ENCODE peak calls at places on chromosome 1, in eight cellular contexts. D is heart right ventricle, K is AG04450, J is HTR-8/SVneo, S is uterus, Z is anterior cingulate cortex, Y is NCI-H774, C is NCI-H510A treated with DMSO at 0.1 percent for 48 hours. X is an unnamed sample.

GRCh38 chr1:172400073-172400737 is 20.3 kb upstream of the C1orf105 start:
- DNase-seq in D (no peak), S (no peak), J (no peak), K (no peak), Z (no peak), C (no peak), Y (no peak), X (no peak)

GRCh38 chr1:22878626-22879025 is 94.0 kb downstream of the LACTBL1 start:
- DNase-seq in J (no peak), Y (no peak), Z (no peak), S (no peak), K (no peak), D (no peak), C (no peak), X (no peak)

GRCh38 chr1:51564124-51564523 is 45.1 kb upstream of the EPS15 start:
- DNase-seq in J (no peak), C (no peak), K (no peak), Z (no peak), D (no peak), S (no peak), Y (no peak), X (no peak)

GRCh38 chr1:174883361-174883760 is 116.4 kb upstream of the CACYBP start:
- DNase-seq in D (no peak), Y (no peak), J (no peak), K (no peak), S (no peak), C (peak; percentile 54), Z (no peak), X (peak; percentile 26)

GRCh38 chr1:157691285-157691920 is 9.2 kb downstream of the FCRL3 start:
- DNase-seq in J (peak; percentile 9), K (no peak), Y (peak; percentile 8), D (no peak), Z (peak; percentile 14), C (peak; percentile 61), S (no peak), X (no peak)

GRCh38 chr1:11590395-11590794 is 63.8 kb downstream of the FBXO2 start:
- DNase-seq in D (no peak), Z (no peak), K (no peak), J (no peak), C (no peak), S (no peak), Y (no peak), X (no peak)

GRCh38 chr1:107229711-107230110 is 88.9 kb downstream of the NTNG1 start:
- DNase-seq in J (no peak), K (no peak), Y (no peak), Z (no peak), S (no peak), C (no peak), D (no peak), X (no peak)

GRCh38 chr1:21955058-21955457 is 17.9 kb upstream of the HSPG2 start:
- DNase-seq in Y (no peak), J (no peak), S (peak; percentile 80), Z (no peak), C (no peak), K (no peak), D (no peak), X (no peak)

GRCh38 chr1:24190970-24191570 is 4.0 kb upstream of the IFNLR1 start:
- DNase-seq in J (no peak), C (no peak), S (no peak), Z (no peak), D (no peak), K (no peak), Y (no peak), X (no peak)

GRCh38 chr1:26597629-26598039 is 68.1 kb downstream of the RPS6KA1 start:
- DNase-seq in D (no peak), C (peak; percentile 82), Y (peak; percentile 2), J (peak; percentile 51), Z (no peak), S (no peak), K (no peak), X (peak; percentile 44)

X was measured in immature natural killer cell.